ENCODE peak calls at places on chromosomes 16 and 17, in eight cellular contexts. Q, T, M, P, D, H, Y and W are unnamed samples.

GRCh38 chr16:89346869-89347268 is 129.4 kb downstream of the ZNF778 start:
- DNase-seq in Q (no peak), T (no peak), M (no peak), P (no peak), D (no peak), H (no peak), Y (no peak), W (no peak)

GRCh38 chr17:81367171-81367570 is 28.1 kb upstream of the BAHCC1 start:
- DNase-seq in Q (no peak), T (no peak), M (no peak), P (no peak), D (no peak), H (no peak), Y (no peak), W (no peak)

GRCh38 chr16:47323241-47323640 is 137.6 kb downstream of the ITFG1 start:
- DNase-seq in Q (no peak), T (no peak), M (no peak), P (no peak), D (no peak), H (no peak), Y (no peak), W (no peak)

GRCh38 chr16:85296859-85297698 is 184.8 kb upstream of the CIBAR2 start:
- DNase-seq in Q (peak; percentile 33), T (no peak), M (no peak), P (no peak), D (no peak), H (no peak), Y (peak; percentile 79), W (peak; percentile 64)

GRCh38 chr16:8878523-8878911 is 3.6 kb upstream of the LITAFD start:
- DNase-seq in Q (no peak), T (no peak), M (no peak), P (no peak), D (no peak), H (no peak), Y (no peak), W (no peak)

GRCh38 chr17:38959508-38959907 is 7.7 kb downstream of the FBXO47 start:
- DNase-seq in Q (no peak), T (no peak), M (no peak), P (no peak), D (no peak), H (no peak), Y (no peak), W (no peak)

GRCh38 chr17:56184650-56185049 is 31.4 kb downstream of the ANKFN1 start:
- DNase-seq in Q (no peak), T (no peak), M (no peak), P (no peak), D (no peak), H (no peak), Y (no peak), W (no peak)

GRCh38 chr17:8151641-8152111 is 528 bp downstream of the PER1 start:
- DNase-seq in Q (no peak), T (peak; percentile 93), M (no peak), P (peak; percentile 88), D (peak; percentile 96), H (peak; percentile 77), Y (no peak), W (peak; percentile 98)

GRCh38 chr17:21199856-21200255 is 14.1 kb downstream of the TMEM11 start:
- DNase-seq in Q (no peak), T (no peak), M (no peak), P (no peak), D (no peak), H (no peak), Y (no peak), W (no peak)

GRCh38 chr17:79294459-79295071 is 219.9 kb downstream of the ENGASE start:
- DNase-seq in Q (peak; percentile 31), T (no peak), M (no peak), P (peak; percentile 33), D (peak; percentile 61), H (no peak), Y (peak; percentile 51), W (peak; percentile 83)

GRCh38 chr17:65170839-65171238 is 33.7 kb downstream of the RGS9 start:
- DNase-seq in Q (no peak), T (no peak), M (no peak), P (no peak), D (peak; percentile 59), H (no peak), Y (no peak), W (peak; percentile 87)

GRCh38 chr17:63988741-63989621 is 9.2 kb upstream of the PRR29 start:
- DNase-seq in Q (no peak), T (peak; percentile 67), M (no peak), P (no peak), D (no peak), H (no peak), Y (no peak), W (no peak)

GRCh38 chr16:46907061-46907774 is 23.1 kb downstream of the GPT2 start:
- DNase-seq in Q (no peak), T (no peak), M (no peak), P (no peak), D (no peak), H (no peak), Y (no peak), W (no peak)

GRCh38 chr16:58678269-58678668 is 6.3 kb downstream of the SLC38A7 start:
- DNase-seq in Q (no peak), T (no peak), M (no peak), P (no peak), D (no peak), H (no peak), Y (no peak), W (no peak)

GRCh38 chr17:77120866-77121265 is 19.9 kb upstream of the SEC14L1 start:
- DNase-seq in Q (no peak), T (peak; percentile 41), M (no peak), P (no peak), D (no peak), H (no peak), Y (no peak), W (peak; percentile 67)

GRCh38 chr17:71902931-71903506 is 217.8 kb upstream of the SOX9 start:
- DNase-seq in Q (no peak), T (no peak), M (no peak), P (no peak), D (no peak), H (no peak), Y (no peak), W (no peak)

GRCh38 chr17:42895185-42895555 is 5.4 kb upstream of the G6PC1 start:
- DNase-seq in Q (no peak), T (peak; percentile 64), M (no peak), P (peak; percentile 44), D (peak; percentile 67), H (no peak), Y (peak; percentile 86), W (peak; percentile 80)

GRCh38 chr16:9845661-9846361 is 336.4 kb downstream of the GRIN2A start:
- DNase-seq in Q (no peak), T (no peak), M (peak; percentile 58), P (no peak), D (no peak), H (no peak), Y (no peak), W (no peak)

GRCh38 chr16:86384263-86384649 is 126.1 kb upstream of the FOXF1 start:
- DNase-seq in Q (no peak), T (no peak), M (no peak), P (no peak), D (peak; percentile 52), H (no peak), Y (no peak), W (peak; percentile 45)

GRCh38 chr16:63983401-63983800 is 1138.5 kb downstream of the CDH11 start:
- DNase-seq in Q (no peak), T (no peak), M (no peak), P (no peak), D (no peak), H (no peak), Y (no peak), W (no peak)

GRCh38 chr16:75732871-75733270 is 6.6 kb upstream of the CPHXL start:
- DNase-seq in Q (no peak), T (no peak), M (no peak), P (no peak), D (no peak), H (no peak), Y (no peak), W (no peak)

GRCh38 chr17:49738456-49739163 is 25.3 kb downstream of the FAM117A start:
- DNase-seq in Q (no peak), T (peak; percentile 34), M (no peak), P (no peak), D (no peak), H (no peak), Y (no peak), W (no peak)
- H3K4me3 ChIP-seq in Q (peak overlapping the region; percentile 42), T (no peak overlapping the region), M (no peak overlapping the region), P (no peak overlapping the region), D (no peak overlapping the region), H (no peak overlapping the region), Y (no peak overlapping the region), W (no peak overlapping the region)

GRCh38 chr17:54559883-54560282 is 340.8 kb upstream of the TOM1L1 start:
- DNase-seq in Q (no peak), T (no peak), M (no peak), P (no peak), D (no peak), H (no peak), Y (no peak), W (no peak)
- H3K27ac ChIP-seq in Q (no peak overlapping the region), T (no peak overlapping the region), M (no peak overlapping the region), P (no peak overlapping the region), D (no peak overlapping the region), H (no peak overlapping the region), Y (no peak overlapping the region), W (no peak overlapping the region)

GRCh38 chr17:75077072-75077489 is 10.7 kb upstream of the SLC16A5 start:
- DNase-seq in Q (no peak), T (no peak), M (no peak), P (no peak), D (no peak), H (no peak), Y (no peak), W (no peak)
- H3K4me1 ChIP-seq in Q (peaks cover 10% of the 10 kb centered on the region), T (peaks cover 14% of the 10 kb centered on the region), M (peaks cover 14% of the 10 kb centered on the region), P (peaks cover 5% of the 10 kb centered on the region), D (peaks cover 27% of the 10 kb centered on the region), H (peaks cover 29% of the 10 kb centered on the region), Y (peaks cover 37% of the 10 kb centered on the region), W (peaks cover 5% of the 10 kb centered on the region)

GRCh38 chr17:66789961-66790421 is 44.9 kb upstream of the CACNG5 start:
- DNase-seq in Q (no peak), T (no peak), M (no peak), P (no peak), D (no peak), H (no peak), Y (no peak), W (no peak)

GRCh38 chr17:66795486-66795885 is 39.4 kb upstream of the CACNG5 start:
- DNase-seq in Q (no peak), T (no peak), M (no peak), P (no peak), D (no peak), H (no peak), Y (no peak), W (no peak)

GRCh38 chr17:66791337-66791736 is 43.6 kb upstream of the CACNG5 start:
- DNase-seq in Q (no peak), T (no peak), M (no peak), P (no peak), D (peak; percentile 45), H (no peak), Y (no peak), W (peak; percentile 57)

GRCh38 chr17:66790476-66791061 is 44.3 kb upstream of the CACNG5 start:
- DNase-seq in Q (no peak), T (no peak), M (no peak), P (no peak), D (no peak), H (no peak), Y (no peak), W (no peak)

DNA sequence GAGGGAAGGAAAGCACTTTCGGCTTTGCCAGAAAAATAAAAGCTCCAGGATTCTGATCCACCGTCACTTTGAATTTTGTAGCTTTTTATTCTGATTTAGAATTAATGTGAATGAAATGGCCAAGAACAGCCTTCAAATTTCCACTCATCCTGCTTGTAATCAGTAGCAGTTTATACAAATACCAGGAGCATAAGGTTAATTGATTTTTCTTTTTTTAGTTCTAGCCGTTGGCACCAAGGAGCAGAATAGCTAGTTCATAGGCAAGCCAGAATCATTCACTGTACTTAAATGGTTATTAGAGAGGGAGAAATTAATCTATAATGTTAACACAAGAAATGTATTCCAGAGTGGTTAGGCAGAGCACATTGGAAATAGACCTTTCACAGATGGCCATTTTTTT is 41.1 kb upstream of the CACNG5 start:
- DNase-seq in Q (no peak), T (no peak), M (no peak), P (no peak), D (no peak), H (no peak), Y (no peak), W (no peak)
- H3K4me3 ChIP-seq in Q (no peak overlapping the region), T (no peak overlapping the region), M (no peak overlapping the region), P (no peak overlapping the region), D (no peak overlapping the region), H (no peak overlapping the region), Y (no peak overlapping the region), W (no peak overlapping the region)